ENCODE peak calls at places on chromosomes 16 and 17, in ten cellular contexts. W is heart right ventricle; Y is left ventricle myocardium superior; Z is GM12891; O is stimulated activated CD4-positive, alpha-beta T cell treated with anti-CD3 and anti-CD28 coated beads, Interleukin-12 subunit alpha, Interleukin-12 subunit beta, amount 100 ng/mL, for 24 hours; U is NCI-H69; S is astrocyte of the cerebellum; T is ELR; K is HS-5; R is K562. M is an unnamed sample.

GRCh38 chr16:3035289-3035971 is 1.3 kb downstream of the BICDL2 start:
- DNase-seq in R (no peak), S (no peak), O (no peak), U (no peak), K (no peak), Z (no peak), T (no peak), Y (no peak), W (no peak), M (no peak)

GRCh38 chr16:82874672-82875071 is 247.9 kb downstream of the CDH13 start:
- DNase-seq in K (no peak), W (no peak), U (no peak), T (no peak), S (no peak), Z (no peak), O (no peak), Y (no peak), R (no peak), M (no peak)

GRCh38 chr16:49876716-49877129 is 20.8 kb upstream of the ZNF423 start:
- DNase-seq in O (no peak), R (peak), K (no peak), T (peak), U (no peak), W (peak), Z (peak), S (no peak), Y (peak), M (no peak)

GRCh38 chr17:27533874-27534815 is 77.9 kb downstream of the KSR1 start:
- DNase-seq in O (no peak), U (peak), K (peak), T (peak), Z (no peak), Y (no peak), S (no peak), R (no peak), W (no peak), M (peak)

GRCh38 chr17:68054296-68054900 is 18.9 kb downstream of the KPNA2 start:
- DNase-seq in T (peak), K (no peak), S (peak), W (no peak), O (no peak), U (peak), R (no peak), Z (no peak), Y (no peak), M (no peak)

GRCh38 chr17:55420067-55420775 is 1.4 kb downstream of the MMD start:
- DNase-seq in S (no peak), T (no peak), Y (no peak), K (no peak), O (no peak), U (peak), Z (no peak), W (no peak), R (no peak), M (no peak)

GRCh38 chr16:66551362-66551761 is 1.0 kb upstream of the CKLF start:
- DNase-seq in K (no peak), O (peak), Z (peak), W (no peak), U (peak), T (peak), R (peak), S (no peak), Y (no peak), M (peak)

GRCh38 chr17:21245703-21246102 is 7.5 kb downstream of the NATD1 start:
- DNase-seq in K (no peak), U (no peak), S (no peak), T (no peak), W (no peak), R (no peak), Y (peak), O (no peak), Z (no peak), M (no peak)

GRCh38 chr16:66515543-66516171 is 34.3 kb downstream of the TK2 start:
- DNase-seq in W (no peak), O (no peak), K (no peak), R (peak), T (peak), Z (no peak), S (peak), U (no peak), Y (peak), M (peak)

GRCh38 chr17:7881655-7882054 is 6.9 kb upstream of the CHD3 start:
- DNase-seq in O (no peak), K (no peak), Z (no peak), U (peak), T (no peak), S (no peak), W (no peak), Y (no peak), R (no peak), M (no peak)

GRCh38 chr16:23557779-23558330 is 328 bp downstream of the UBFD1 start:
- DNase-seq in W (no peak), Y (no peak), K (no peak), R (no peak), Z (peak), S (peak), O (no peak), U (peak), T (peak), M (no peak)

GRCh38 chr17:42010898-42011516 is 6.2 kb downstream of the DNAJC7 start:
- DNase-seq in U (no peak), R (peak), Z (no peak), T (peak), S (no peak), K (no peak), O (no peak), Y (no peak), W (no peak), M (peak)

GRCh38 chr16:71552698-71553503 is 24.0 kb downstream of the TAT start:
- DNase-seq in K (no peak), U (no peak), O (no peak), R (no peak), Y (no peak), Z (no peak), S (no peak), T (peak), W (no peak), M (peak)

GRCh38 chr16:81214745-81215166 is 23.7 kb upstream of the BCO1 start:
- DNase-seq in O (no peak), Y (no peak), K (no peak), U (no peak), T (peak), Z (no peak), S (no peak), W (no peak), R (peak), M (no peak)

GRCh38 chr17:38557836-38558750 is 47.7 kb downstream of the SRCIN1 start:
- DNase-seq in Y (peak), Z (peak), R (peak), U (peak), K (peak), W (peak), T (peak), S (peak), O (peak), M (peak)

GRCh38 chr16:1787056-1787321 is 4.2 kb downstream of the NUBP2 start:
- DNase-seq in K (no peak), U (no peak), T (no peak), Y (peak), O (no peak), W (no peak), S (no peak), Z (no peak), R (no peak), M (no peak)

GRCh38 chr17:34580685-34581445 is 1.5 kb downstream of the TMEM132E start:
- DNase-seq in W (no peak), K (no peak), Z (no peak), Y (no peak), T (no peak), R (peak), U (peak), O (no peak), S (no peak), M (no peak)

GRCh38 chr17:69828087-69828486 is 246.9 kb upstream of the KCNJ16 start:
- DNase-seq in Z (no peak), K (no peak), S (peak), U (peak), W (peak), O (no peak), T (peak), Y (peak), R (no peak), M (peak)

GRCh38 chr16:78094166-78094565 is 5.3 kb upstream of the WWOX start:
- DNase-seq in W (no peak), K (no peak), U (peak), S (no peak), T (no peak), R (no peak), Y (no peak), O (no peak), Z (no peak), M (no peak)

GRCh38 chr17:16363749-16364536 is 10.7 kb upstream of the CENPV start:
- DNase-seq in S (peak), W (peak), O (peak), T (peak), R (peak), Y (peak), U (peak), K (no peak), Z (peak), M (peak)

GRCh38 chr16:23113185-23113584 is 36.1 kb downstream of the USP31 start:
- DNase-seq in S (no peak), W (no peak), Z (no peak), K (no peak), U (peak), R (no peak), Y (no peak), O (no peak), T (no peak), M (no peak)

GRCh38 chr16:66548868-66549267 is 1.1 kb downstream of the TK2 start:
- DNase-seq in K (no peak), Y (no peak), W (no peak), Z (no peak), T (no peak), U (no peak), S (no peak), R (no peak), O (no peak), M (no peak)

GRCh38 chr17:1347681-1348318 is 52.2 kb downstream of the YWHAE start:
- DNase-seq in Y (no peak), Z (no peak), W (no peak), T (no peak), K (no peak), S (no peak), R (no peak), U (no peak), O (no peak), M (no peak)

GRCh38 chr17:64611374-64611773 is 50.7 kb downstream of the SMURF2 start:
- DNase-seq in K (no peak), Y (no peak), W (no peak), Z (no peak), U (peak), O (no peak), T (no peak), S (no peak), R (no peak), M (no peak)